ENCODE peak calls at places on chromosome 13, in five cellular contexts. C, U, Q, P and Y are unnamed samples.

GRCh38 chr13:95620498-95621140 is 23.9 kb downstream of the DZIP1 start:
- DNase-seq in P (no peak), U (no peak), C (no peak), Q (no peak), Y (no peak)

GRCh38 chr13:61148211-61148610 is 267.4 kb downstream of the PCDH20 start:
- DNase-seq in P (no peak), Q (no peak), C (no peak), U (no peak), Y (no peak)

GRCh38 chr13:111247552-111247951 is 72.9 kb upstream of the TEX29 start:
- DNase-seq in P (no peak), U (peak; percentile 54), Q (no peak), C (peak; percentile 30), Y (no peak)

GRCh38 chr13:71865858-71866172 is 1.2 kb downstream of the DACH1 start:
- DNase-seq in C (peak; percentile 15), U (no peak), P (no peak), Q (no peak), Y (no peak)

GRCh38 chr13:44219808-44220544 is 153.6 kb upstream of the SERP2 start:
- DNase-seq in C (no peak), U (no peak), Q (no peak), P (no peak), Y (no peak)

GRCh38 chr13:52842440-52842839 is 6.0 kb downstream of the PCDH8 start:
- DNase-seq in C (no peak), P (no peak), Q (no peak), U (no peak), Y (no peak)

GRCh38 chr13:66940113-66940512 is 290.0 kb downstream of the PCDH9 start:
- DNase-seq in U (no peak), C (no peak), Q (no peak), P (no peak), Y (no peak)

GRCh38 chr13:91722267-91722884 is 324.0 kb downstream of the GPC5 start:
- DNase-seq in P (no peak), C (no peak), U (no peak), Q (no peak), Y (no peak)

GRCh38 chr13:84430015-84430414 is 547.7 kb upstream of the SLITRK1 start:
- DNase-seq in Q (no peak), U (no peak), C (no peak), P (no peak), Y (no peak)

GRCh38 chr13:85806553-85807175 is 7.4 kb upstream of the SLITRK6 start:
- DNase-seq in U (no peak), Q (no peak), C (no peak), P (no peak), Y (no peak)

GRCh38 chr13:111202149-111202548 is 87.0 kb downstream of the ARHGEF7 start:
- DNase-seq in Q (no peak), P (no peak), C (no peak), U (no peak), Y (no peak)

GRCh38 chr13:44142911-44143665 is 230.5 kb upstream of the SERP2 start:
- DNase-seq in Q (no peak), U (no peak), C (no peak), P (no peak), Y (no peak)

GRCh38 chr13:112722433-112723250 is 32.8 kb downstream of the ATP11A start:
- DNase-seq in U (peak; percentile 75), C (peak; percentile 75), Q (peak; percentile 81), P (peak; percentile 74), Y (peak; percentile 81)

GRCh38 chr13:112725346-112726017 is 35.6 kb downstream of the ATP11A start:
- DNase-seq in Q (peak; percentile 66), U (no peak), P (peak; percentile 25), C (peak; percentile 45), Y (no peak)

GRCh38 chr13:112726018-112726767 is 36.4 kb downstream of the ATP11A start:
- DNase-seq in P (no peak), C (no peak), Q (peak; percentile 58), U (no peak), Y (no peak)

GRCh38 chr13:112723771-112724170 is 33.9 kb downstream of the ATP11A start:
- DNase-seq in Q (peak; percentile 61), U (no peak), C (no peak), P (peak; percentile 29), Y (no peak)

DNA sequence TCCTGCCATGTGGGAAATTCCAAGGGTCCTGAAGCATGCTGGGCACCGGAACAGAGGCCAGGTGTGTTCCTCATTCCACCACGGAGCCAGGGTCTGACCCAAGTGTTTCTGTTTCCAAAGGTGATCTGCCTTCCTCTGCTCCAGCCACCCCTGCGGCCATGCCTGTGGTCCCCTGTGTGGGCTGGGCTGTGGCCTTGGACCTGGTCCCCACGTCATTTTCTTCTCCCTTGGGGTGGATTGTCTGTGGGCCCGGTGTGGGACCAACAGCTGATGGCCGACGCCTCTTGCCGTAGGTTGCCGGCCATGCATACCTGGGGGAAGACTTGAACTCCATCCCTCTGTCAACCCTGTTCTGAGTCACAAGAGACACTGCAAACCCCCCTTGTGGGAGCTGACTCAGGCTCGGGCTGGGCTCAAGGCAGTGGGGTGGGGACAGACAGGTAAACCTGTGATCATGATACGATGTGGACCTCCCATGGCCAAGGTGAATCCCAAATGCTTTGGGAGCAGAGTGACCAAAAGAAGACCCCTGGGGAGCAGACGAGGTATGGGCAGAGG is 35.0 kb downstream of the ATP11A start:
- DNase-seq in Q (peak; percentile 59), U (no peak), P (peak; percentile 21), C (no peak), Y (no peak)
- H3K4me1 ChIP-seq in Q (peaks cover 71% of the 10 kb centered on the region), U (peaks cover 74% of the 10 kb centered on the region), P (peaks cover 9% of the 10 kb centered on the region), C (peaks cover 69% of the 10 kb centered on the region), Y (peaks cover 13% of the 10 kb centered on the region)

GRCh38 chr13:109764474-109765292 is 21.7 kb downstream of the IRS2 start:
- DNase-seq in P (no peak), U (no peak), C (no peak), Q (no peak), Y (no peak)
- H3K4me1 ChIP-seq in P (peaks cover 18% of the 10 kb centered on the region), U (peaks cover 7% of the 10 kb centered on the region), C (peaks cover 8% of the 10 kb centered on the region), Q (peaks cover 5% of the 10 kb centered on the region), Y (peaks cover 9% of the 10 kb centered on the region)

DNA sequence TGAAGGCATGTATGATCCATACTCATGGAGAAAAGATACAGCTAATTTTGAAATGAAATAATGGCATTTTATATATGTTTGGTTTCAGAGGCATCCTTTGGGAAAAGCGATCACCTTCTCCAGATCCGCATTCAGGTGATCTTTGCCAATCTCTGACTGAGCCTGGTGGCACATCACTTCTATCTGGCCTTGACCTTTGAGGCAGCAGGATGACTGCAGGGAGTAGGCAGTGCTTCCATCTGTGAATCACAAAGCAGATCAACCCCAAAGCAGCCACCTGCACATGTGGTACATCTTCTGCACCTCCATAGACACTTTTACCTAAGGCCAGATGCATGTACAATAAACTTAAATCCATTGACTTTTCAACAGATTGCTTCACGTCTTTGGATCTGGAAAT is 53.4 kb downstream of the SPATA13 start:
- DNase-seq in P (no peak), Q (no peak), C (no peak), U (no peak), Y (no peak)
- H3K4me1 ChIP-seq in P (peaks cover 8% of the 10 kb centered on the region), Q (peaks cover 11% of the 10 kb centered on the region), C (peaks cover 28% of the 10 kb centered on the region), U (peaks cover 94% of the 10 kb centered on the region), Y (peaks cover 11% of the 10 kb centered on the region)

GRCh38 chr13:98173431-98173921 is 3.6 kb downstream of the RNF113B start:
- DNase-seq in C (no peak), Q (no peak), U (peak; percentile 21), P (peak; percentile 41), Y (peak; percentile 49)
- H3K4me1 ChIP-seq in C (peaks cover 34% of the 10 kb centered on the region), Q (peaks cover 38% of the 10 kb centered on the region), U (peaks cover 43% of the 10 kb centered on the region), P (peaks cover 20% of the 10 kb centered on the region), Y (peaks cover 6% of the 10 kb centered on the region)

GRCh38 chr13:28486144-28486543 is 8.8 kb downstream of the FLT1 start:
- DNase-seq in U (no peak), Q (no peak), C (no peak), P (no peak), Y (no peak)
- H3K4me1 ChIP-seq in U (no peaks in the 10 kb centered on the region), Q (peaks cover 13% of the 10 kb centered on the region), C (peaks cover 40% of the 10 kb centered on the region), P (no peaks in the 10 kb centered on the region), Y (peaks cover 9% of the 10 kb centered on the region)

GRCh38 chr13:27588405-27588804 is 31.9 kb downstream of the LNX2 start:
- DNase-seq in C (no peak), Q (no peak), U (no peak), P (no peak), Y (no peak)

GRCh38 chr13:27592865-27593264 is 27.5 kb downstream of the LNX2 start:
- DNase-seq in C (no peak), P (no peak), U (no peak), Q (no peak), Y (no peak)

GRCh38 chr13:27595055-27595811 is 25.1 kb downstream of the LNX2 start:
- DNase-seq in P (no peak), C (no peak), Q (no peak), U (no peak), Y (no peak)

GRCh38 chr13:27599096-27599495 is 21.2 kb downstream of the LNX2 start:
- DNase-seq in U (no peak), P (no peak), C (no peak), Q (no peak), Y (no peak)

DNA sequence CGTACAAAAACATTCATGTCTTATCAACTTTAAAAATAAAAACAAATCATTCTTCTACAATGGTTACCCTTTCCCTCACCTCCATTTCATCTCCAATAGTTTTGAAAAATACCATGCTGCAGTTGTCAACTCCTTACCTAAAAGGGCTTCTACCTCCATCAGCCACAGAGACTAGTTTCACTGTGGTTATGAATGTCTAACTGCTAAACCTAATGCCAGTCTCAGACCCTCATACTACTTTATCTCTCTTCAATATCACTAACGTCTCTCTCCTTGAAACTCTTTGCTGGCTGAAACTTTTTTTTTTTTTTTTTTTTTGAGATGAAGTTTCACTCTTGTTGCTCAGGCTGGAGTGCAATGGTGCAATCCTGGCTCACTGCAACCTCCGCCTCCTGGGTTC is 27.1 kb downstream of the LNX2 start:
- DNase-seq in Q (no peak), C (no peak), U (no peak), P (no peak), Y (no peak)
- H3K4me1 ChIP-seq in Q (peaks cover 7% of the 10 kb centered on the region), C (peaks cover 27% of the 10 kb centered on the region), U (peaks cover 62% of the 10 kb centered on the region), P (peaks cover 4% of the 10 kb centered on the region), Y (peaks cover 5% of the 10 kb centered on the region)

DNA sequence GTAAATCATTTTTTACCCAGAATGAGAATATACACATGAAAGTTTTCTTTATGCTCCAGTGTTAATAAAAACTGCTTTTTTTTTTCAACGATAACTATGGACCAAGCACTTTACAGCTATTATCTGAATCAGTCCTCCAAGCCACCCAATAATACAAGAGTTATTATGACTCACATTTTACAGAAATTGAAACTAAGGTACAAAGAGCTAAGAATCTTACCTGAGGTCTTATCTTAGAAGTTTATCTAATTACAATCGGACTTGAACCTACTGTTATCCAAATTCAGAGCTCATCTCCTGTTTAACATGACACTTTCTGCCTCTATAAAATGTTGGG is 6.6 kb upstream of the FOXO1 start:
- DNase-seq in C (no peak), U (no peak), P (no peak), Q (no peak), Y (no peak)
- H3K4me1 ChIP-seq in C (peaks cover 5% of the 10 kb centered on the region), U (peaks cover 18% of the 10 kb centered on the region), P (peaks cover 3% of the 10 kb centered on the region), Q (no peaks in the 10 kb centered on the region), Y (no peaks in the 10 kb centered on the region)

GRCh38 chr13:51420681-51421476 is 32.0 kb downstream of the INTS6 start:
- DNase-seq in U (no peak), P (no peak), C (no peak), Q (no peak), Y (no peak)
- H3K4me1 ChIP-seq in U (peaks cover 53% of the 10 kb centered on the region), P (no peaks in the 10 kb centered on the region), C (peaks cover 28% of the 10 kb centered on the region), Q (peaks cover 23% of the 10 kb centered on the region), Y (no peaks in the 10 kb centered on the region)

GRCh38 chr13:46663644-46664043 is 110.7 kb downstream of the LRCH1 start:
- DNase-seq in P (no peak), Q (no peak), U (no peak), C (no peak), Y (no peak)
- H3K4me1 ChIP-seq in P (peaks cover 7% of the 10 kb centered on the region), Q (peaks cover 31% of the 10 kb centered on the region), U (peaks cover 68% of the 10 kb centered on the region), C (peaks cover 63% of the 10 kb centered on the region), Y (peaks cover 14% of the 10 kb centered on the region)

GRCh38 chr13:30751183-30751933 is 16.0 kb downstream of the ALOX5AP start:
- DNase-seq in U (no peak), C (no peak), P (no peak), Q (no peak), Y (no peak)
- H3K4me1 ChIP-seq in U (peaks cover 10% of the 10 kb centered on the region), C (peaks cover 18% of the 10 kb centered on the region), P (peaks cover 4% of the 10 kb centered on the region), Q (peaks cover 7% of the 10 kb centered on the region), Y (no peaks in the 10 kb centered on the region)